ENCODE peak calls at places on chromosomes 4 and X, in six cellular contexts. N is AG09309, V is activated B cell treated with CpG ODN at 0.5 μM for 24 hours, D is cardiac muscle cell, W is A549, X is pancreas. Z is an unnamed sample.

GRCh38 chrX:10175317-10175871 is 18.6 kb downstream of the CLCN4 start:
- DNase-seq in N (peak; percentile 35), V (no peak), D (no peak), W (no peak), X (no peak), Z (peak; percentile 84)

GRCh38 chr4:76897522-76898384 is at the start of gene SOWAHB:
- DNase-seq in N (no peak), V (peak; percentile 20), D (peak; percentile 46), W (no peak), X (peak; percentile 94), Z (peak; percentile 84)

GRCh38 chr4:32680946-32681345 is 1960.8 kb downstream of the PCDH7 start:
- DNase-seq in N (no peak), V (no peak), D (no peak), W (no peak), X (no peak), Z (no peak)

GRCh38 chr4:85828295-85828910 is 353.5 kb downstream of the ARHGAP24 start:
- DNase-seq in N (no peak), V (no peak), D (no peak), W (no peak), X (no peak), Z (no peak)

GRCh38 chr4:114815760-114816159 is 217.2 kb downstream of the UGT8 start:
- DNase-seq in N (no peak), V (no peak), D (no peak), W (no peak), X (no peak), Z (no peak)

GRCh38 chrX:118475903-118476302 is 19.7 kb upstream of the DOCK11 start:
- DNase-seq in N (no peak), V (no peak), D (no peak), W (no peak), X (no peak), Z (no peak)

GRCh38 chrX:77918568-77918967 is 8.1 kb downstream of the ATP7A start:
- DNase-seq in N (no peak), V (no peak), D (no peak), W (no peak), X (no peak), Z (peak; percentile 19)

GRCh38 chr4:20487852-20488251 is 212.4 kb upstream of the PACRGL start:
- DNase-seq in N (no peak), V (no peak), D (no peak), W (no peak), X (no peak), Z (no peak)

GRCh38 chr4:93867416-93868001 is 39.0 kb downstream of the ATOH1 start:
- DNase-seq in N (no peak), V (no peak), D (no peak), W (no peak), X (no peak), Z (no peak)

GRCh38 chr4:173651651-173652282 is 121.7 kb upstream of the HAND2 start:
- DNase-seq in N (no peak), V (no peak), D (no peak), W (no peak), X (no peak), Z (no peak)

GRCh38 chr4:126737899-126738526 is 894.7 kb upstream of the INTU start:
- DNase-seq in N (no peak), V (no peak), D (no peak), W (no peak), X (no peak), Z (no peak)

GRCh38 chr4:150038335-150039076 is 39.7 kb upstream of the DCLK2 start:
- DNase-seq in N (no peak), V (no peak), D (no peak), W (no peak), X (no peak), Z (no peak)

GRCh38 chrX:67599532-67599931 is 55.7 kb downstream of the AR start:
- DNase-seq in N (no peak), V (no peak), D (no peak), W (no peak), X (no peak), Z (no peak)

GRCh38 chrX:67601771-67602170 is 58.0 kb downstream of the AR start:
- DNase-seq in N (no peak), V (no peak), D (no peak), W (no peak), X (no peak), Z (no peak)

GRCh38 chrX:67610282-67610681 is 66.5 kb downstream of the AR start:
- DNase-seq in N (no peak), V (no peak), D (no peak), W (no peak), X (no peak), Z (no peak)

GRCh38 chrX:67607436-67607835 is 63.6 kb downstream of the AR start:
- DNase-seq in N (peak; percentile 29), V (no peak), D (no peak), W (no peak), X (no peak), Z (no peak)

GRCh38 chrX:67604979-67605703 is 61.3 kb downstream of the AR start:
- DNase-seq in N (peak; percentile 71), V (no peak), D (no peak), W (peak; percentile 79), X (no peak), Z (no peak)
- TF ChIP-seq CTCF in N (no peak), V (no peak), D (peak; percentile 16), W (no peak), X (no peak), Z (no peak)

GRCh38 chr4:1367230-1367935 is 20.4 kb downstream of the UVSSA start:
- DNase-seq in N (no peak), V (no peak), D (no peak), W (no peak), X (no peak), Z (peak; percentile 90)

GRCh38 chr4:1366371-1367229 is 19.6 kb downstream of the UVSSA start:
- DNase-seq in N (no peak), V (no peak), D (no peak), W (no peak), X (no peak), Z (peak; percentile 85)

GRCh38 chr4:1364217-1364616 is 17.2 kb downstream of the UVSSA start:
- DNase-seq in N (no peak), V (no peak), D (no peak), W (no peak), X (no peak), Z (no peak)

GRCh38 chr4:1364748-1365147 is 17.7 kb downstream of the UVSSA start:
- DNase-seq in N (no peak), V (no peak), D (no peak), W (no peak), X (no peak), Z (no peak)

GRCh38 chr4:1365271-1366178 is 18.5 kb downstream of the UVSSA start:
- DNase-seq in N (no peak), V (no peak), D (no peak), W (no peak), X (no peak), Z (peak; percentile 89)
- TF ChIP-seq CTCF in N (no peak), V (no peak), D (peak; percentile 6), W (no peak), X (no peak), Z (no peak)

DNA sequence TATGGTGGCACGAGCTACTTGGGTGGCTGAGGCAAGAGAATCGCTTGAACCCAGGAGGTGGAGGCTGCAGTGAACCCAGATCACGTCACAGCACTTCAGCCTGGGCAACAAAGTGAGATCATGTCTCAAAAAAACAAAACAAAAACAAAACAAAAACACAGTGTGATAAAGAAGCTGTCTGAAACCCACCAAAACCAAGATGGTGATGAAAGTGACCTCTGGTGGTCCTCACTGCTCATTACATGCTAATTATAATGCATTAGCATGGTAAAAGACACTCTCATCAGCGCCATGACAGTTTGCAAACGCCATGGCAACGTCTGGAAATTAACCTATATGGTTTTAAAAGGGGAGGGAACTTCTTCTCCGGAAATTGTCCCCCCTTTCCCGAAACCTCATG is 29.4 kb upstream of the OPHN1 start:
- DNase-seq in N (no peak), V (no peak), D (peak; percentile 29), W (peak; percentile 48), X (no peak), Z (no peak)
- TF ChIP-seq CTCF in N (peak; percentile 41), V (no peak), D (peak; percentile 42), W (peak; percentile 31), X (peak; percentile 38), Z (peak; percentile 51)

GRCh38 chr4:99330648-99331047 is 9.4 kb upstream of the ADH1B start:
- DNase-seq in N (no peak), V (no peak), D (no peak), W (no peak), X (no peak), Z (no peak)

GRCh38 chr4:99336553-99336952 is 15.4 kb upstream of the ADH1B start:
- DNase-seq in N (no peak), V (no peak), D (no peak), W (no peak), X (no peak), Z (no peak)

GRCh38 chr4:99334880-99335279 is 13.7 kb upstream of the ADH1B start:
- DNase-seq in N (no peak), V (no peak), D (no peak), W (no peak), X (no peak), Z (no peak)
- TF ChIP-seq CTCF in N (no peak), V (no peak), D (no peak), W (no peak), X (no peak), Z (no peak)

GRCh38 chr4:118012142-118012541 is 22.1 kb upstream of the NDST3 start:
- DNase-seq in N (no peak), V (no peak), D (no peak), W (no peak), X (no peak), Z (no peak)
- TF ChIP-seq CTCF in N (peak; percentile 14), V (no peak), D (no peak), W (no peak), X (no peak), Z (no peak)

DNA sequence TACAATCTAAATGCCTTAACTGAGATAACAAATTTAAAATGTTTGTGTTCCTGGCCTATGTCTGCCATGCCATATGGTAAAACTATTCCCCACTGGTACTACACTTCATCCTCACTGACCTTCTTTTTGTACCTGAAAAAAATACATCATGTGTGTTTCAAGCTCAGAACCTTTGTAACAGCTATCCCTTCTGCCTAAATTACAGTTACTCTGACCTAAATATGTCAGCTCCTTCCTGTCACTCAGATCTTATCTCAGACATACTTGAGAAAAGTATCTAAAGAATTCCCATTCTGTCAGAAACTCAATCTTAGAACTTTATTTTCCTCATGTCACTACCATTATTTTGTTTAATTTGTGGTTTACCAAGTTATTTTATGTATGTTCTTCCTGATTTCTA is 456.6 kb upstream of the NDST3 start:
- DNase-seq in N (no peak), V (no peak), D (peak; percentile 2), W (no peak), X (no peak), Z (no peak)
- TF ChIP-seq CTCF in N (no peak), V (no peak), D (no peak), W (no peak), X (no peak), Z (no peak)

GRCh38 chrX:136487647-136488046 is at the start of gene BRS3:
- DNase-seq in N (no peak), V (no peak), D (no peak), W (no peak), X (no peak), Z (no peak)

GRCh38 chrX:136491832-136492231 is 4.1 kb downstream of the BRS3 start:
- DNase-seq in N (no peak), V (no peak), D (no peak), W (no peak), X (no peak), Z (no peak)

DNA sequence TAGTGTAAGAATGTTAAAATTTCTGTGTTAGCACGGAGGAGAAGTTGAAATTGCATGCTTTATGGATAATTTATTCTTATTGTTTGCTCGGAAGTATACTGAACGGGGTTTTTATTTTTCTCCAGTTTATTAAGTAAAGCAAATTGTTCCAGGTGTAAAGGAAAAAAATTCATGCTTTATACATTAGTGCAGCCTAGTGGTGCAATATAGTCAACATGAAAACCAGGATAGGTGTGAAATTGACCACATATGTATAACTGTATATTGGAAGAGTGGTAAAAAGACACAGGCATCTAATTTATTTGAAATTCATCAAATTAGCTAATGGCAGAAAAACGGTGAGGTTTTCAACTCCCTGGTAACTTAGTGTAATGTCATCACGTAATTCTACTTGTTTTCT is 959 bp downstream of the BRS3 start:
- DNase-seq in N (no peak), V (no peak), D (no peak), W (no peak), X (no peak), Z (no peak)
- TF ChIP-seq CTCF in N (no peak), V (no peak), D (no peak), W (peak; percentile 15), X (no peak), Z (no peak)

Z was measured in osteoblast.